ENCODE peak calls at places on chromosomes 4 and X, in seven cellular contexts. One of them, this sample, is unnamed.

GRCh38 chrX:71941771-71942170 is 31.1 kb downstream of the NHSL2 start:
- DNase-seq in hypothalamus: no peak
- DNase-seq in lung microvascular endothelial cell: no peak
- DNase-seq in pancreas: no peak
- DNase-seq in NCI-H2081: no peak
- DNase-seq in H54: no peak
- DNase-seq in H4: peak; percentile 13
- DNase-seq in this sample: no peak

GRCh38 chr4:155405059-155405458 is 28.3 kb upstream of the MAP9 start:
- DNase-seq in lung microvascular endothelial cell: no peak
- DNase-seq in H54: no peak
- DNase-seq in NCI-H2081: no peak
- DNase-seq in hypothalamus: no peak
- DNase-seq in H4: no peak
- DNase-seq in pancreas: no peak
- DNase-seq in this sample: no peak

GRCh38 chr4:108224628-108225053 is 55.9 kb upstream of the LEF1 start:
- DNase-seq in H4: peak; percentile 40
- DNase-seq in pancreas: peak; percentile 7
- DNase-seq in hypothalamus: no peak
- DNase-seq in lung microvascular endothelial cell: peak; percentile 11
- DNase-seq in H54: no peak
- DNase-seq in NCI-H2081: no peak
- DNase-seq in this sample: no peak

GRCh38 chrX:2935364-2935748 is 6.2 kb upstream of the ARSD start:
- DNase-seq in lung microvascular endothelial cell: peak; percentile 10
- DNase-seq in H54: no peak
- DNase-seq in pancreas: no peak
- DNase-seq in NCI-H2081: no peak
- DNase-seq in hypothalamus: no peak
- DNase-seq in H4: no peak
- DNase-seq in this sample: no peak

GRCh38 chr4:114208747-114209146 is 229.3 kb upstream of the ARSJ start:
- DNase-seq in hypothalamus: no peak
- DNase-seq in pancreas: no peak
- DNase-seq in H4: no peak
- DNase-seq in NCI-H2081: no peak
- DNase-seq in lung microvascular endothelial cell: no peak
- DNase-seq in H54: no peak
- DNase-seq in this sample: no peak

GRCh38 chr4:118811008-118811764 is 24.7 kb downstream of the SEC24D start:
- DNase-seq in hypothalamus: no peak
- DNase-seq in H4: no peak
- DNase-seq in NCI-H2081: no peak
- DNase-seq in lung microvascular endothelial cell: no peak
- DNase-seq in pancreas: no peak
- DNase-seq in H54: no peak
- DNase-seq in this sample: no peak

GRCh38 chrX:39921838-39922237 is 175.9 kb downstream of the BCOR start:
- DNase-seq in H54: no peak
- DNase-seq in lung microvascular endothelial cell: no peak
- DNase-seq in NCI-H2081: no peak
- DNase-seq in H4: no peak
- DNase-seq in pancreas: no peak
- DNase-seq in hypothalamus: no peak
- DNase-seq in this sample: no peak

GRCh38 chr4:89158884-89159503 is 47.7 kb downstream of the TIGD2 start:
- DNase-seq in pancreas: no peak
- DNase-seq in hypothalamus: no peak
- DNase-seq in H54: no peak
- DNase-seq in H4: peak; percentile 63
- DNase-seq in lung microvascular endothelial cell: peak; percentile 61
- DNase-seq in NCI-H2081: peak; percentile 32
- DNase-seq in this sample: no peak

GRCh38 chrX:72126048-72126415 is 5.7 kb downstream of the RTL5 start:
- DNase-seq in pancreas: no peak
- DNase-seq in hypothalamus: no peak
- DNase-seq in lung microvascular endothelial cell: peak; percentile 55
- DNase-seq in NCI-H2081: peak; percentile 25
- DNase-seq in H4: no peak
- DNase-seq in H54: no peak
- DNase-seq in this sample: no peak

This sample was measured in cerebellar nuclear complex.